ENCODE peak calls at places on chromosomes 4 and X, in six cellular contexts. Z is A549, N is ovary, D is transverse colon, A is IMR-90, O is uterus. G is an unnamed sample.

GRCh38 chr4:25291158-25291733 is 21.3 kb upstream of the ZCCHC4 start:
- DNase-seq in Z (no peak), O (no peak), N (no peak), D (no peak), A (no peak), G (no peak)

GRCh38 chr4:76723916-76724315 is 174.0 kb downstream of the SOWAHB start:
- DNase-seq in D (no peak), A (peak; percentile 91), O (no peak), Z (no peak), N (no peak), G (no peak)

GRCh38 chrX:21004835-21005234 is 369.4 kb upstream of the CNKSR2 start:
- DNase-seq in N (no peak), A (no peak), Z (peak; percentile 19), O (no peak), D (no peak), G (no peak)

GRCh38 chr4:153084939-153085630 is 119.2 kb upstream of the TRIM2 start:
- DNase-seq in Z (peak; percentile 43), A (peak; percentile 60), N (peak; percentile 67), O (peak; percentile 55), D (peak; percentile 80), G (peak; percentile 82)

GRCh38 chrX:6545712-6546111 is 10.8 kb upstream of the VCX3A start:
- DNase-seq in N (no peak), Z (no peak), O (no peak), A (no peak), D (no peak), G (no peak)

GRCh38 chr4:101346312-101346561 is 1.1 kb downstream of the PPP3CA start:
- DNase-seq in A (no peak), O (no peak), Z (no peak), D (no peak), N (no peak), G (no peak)

GRCh38 chr4:185534534-185534849 is 815 bp downstream of the PDLIM3 start:
- DNase-seq in A (no peak), D (no peak), N (no peak), Z (no peak), O (no peak), G (no peak)

GRCh38 chr4:129929052-129929451 is 833.1 kb downstream of the C4orf33 start:
- DNase-seq in O (no peak), A (no peak), D (no peak), Z (no peak), N (no peak), G (no peak)

GRCh38 chr4:145839151-145839550 is 99.5 kb downstream of the ZNF827 start:
- DNase-seq in Z (no peak), N (no peak), D (no peak), O (no peak), A (peak; percentile 34), G (no peak)

GRCh38 chrX:45769919-45770582 is 569.4 kb upstream of the DIPK2B start:
- DNase-seq in D (peak; percentile 71), O (peak; percentile 83), A (peak; percentile 91), Z (peak; percentile 74), N (peak; percentile 76), G (peak; percentile 56)

GRCh38 chr4:109816082-109816442 is 500 bp downstream of the GAR1 start:
- DNase-seq in D (peak; percentile 26), Z (no peak), A (no peak), O (no peak), N (no peak), G (peak; percentile 26)

GRCh38 chr4:185467101-185467500 is 4.4 kb downstream of the CCDC110 start:
- DNase-seq in D (no peak), O (no peak), A (peak; percentile 57), Z (no peak), N (no peak), G (no peak)

GRCh38 chr4:159547645-159548308 is 444.9 kb downstream of the RAPGEF2 start:
- DNase-seq in D (no peak), Z (no peak), A (no peak), N (no peak), O (no peak), G (no peak)

GRCh38 chr4:76235407-76235806 is 16.1 kb upstream of the FAM47E start:
- DNase-seq in O (no peak), Z (no peak), A (no peak), N (no peak), D (no peak), G (no peak)

GRCh38 chr4:176425035-176425434 is 105.3 kb downstream of the SPCS3 start:
- DNase-seq in Z (no peak), O (no peak), N (no peak), A (peak; percentile 24), D (no peak), G (no peak)

GRCh38 chr4:155673453-155673979 is 6.9 kb downstream of the GUCY1A1 start:
- DNase-seq in N (no peak), O (no peak), D (no peak), Z (no peak), A (no peak), G (no peak)

GRCh38 chrX:117196481-117196880 is 733.7 kb upstream of the CT83 start:
- DNase-seq in Z (no peak), A (no peak), O (no peak), N (no peak), D (no peak), G (no peak)

GRCh38 chr4:182809417-182810102 is 107.6 kb downstream of the DCTD start:
- DNase-seq in N (no peak), O (no peak), A (no peak), D (no peak), Z (no peak), G (no peak)

GRCh38 chr4:498328-498919 is 532 bp downstream of the ZNF721 start:
- DNase-seq in Z (no peak), A (no peak), D (no peak), O (no peak), N (no peak), G (no peak)

GRCh38 chr4:23878912-23879732 is 10.7 kb downstream of the PPARGC1A start:
- DNase-seq in D (no peak), Z (no peak), O (no peak), N (no peak), A (peak; percentile 28), G (no peak)

GRCh38 chr4:96786306-96786705 is 946.4 kb downstream of the PDHA2 start:
- DNase-seq in Z (no peak), O (no peak), N (no peak), A (no peak), D (no peak), G (no peak)

GRCh38 chr4:47899639-47900038 is 14.7 kb downstream of the NFXL1 start:
- DNase-seq in O (no peak), D (no peak), A (no peak), N (no peak), Z (no peak), G (no peak)
- H3K4me3 ChIP-seq in O (no peak overlapping the region), D (no peak overlapping the region), A (no peak overlapping the region), N (no peak overlapping the region), Z (no peak overlapping the region), G (no peak overlapping the region)

GRCh38 chr4:123562994-123563745 is 166.6 kb downstream of the SPRY1 start:
- DNase-seq in Z (no peak), N (no peak), D (no peak), O (no peak), A (peak; percentile 34), G (no peak)
- TF ChIP-seq POLR2A in Z (no peak), N (no peak), D (no peak), O (no peak), A (no peak), G (no peak)

GRCh38 chrX:24027086-24027485 is at the start of gene KLHL15:
- DNase-seq in A (no peak), Z (no peak), D (no peak), O (no peak), N (no peak), G (no peak)
- H3K4me3 ChIP-seq in A (peak within 1 kb of the TSS; percentile 85), Z (peak within 1 kb of the TSS; percentile 95), D (peak within 1 kb of the TSS; percentile 91), O (peak within 1 kb of the TSS; percentile 74), N (peak within 1 kb of the TSS; percentile 65), G (peak within 1 kb of the TSS; percentile 68)

GRCh38 chr4:177441803-177442622 is at the start of gene AGA:
- DNase-seq in D (peak; percentile 98), O (peak; percentile 96), A (peak; percentile 93), N (peak; percentile 98), Z (peak; percentile 85), G (peak; percentile 97)
- TF ChIP-seq POLR2A in D (peak; percentile 86), O (peak; percentile 59), A (peak; percentile 74), N (peak; percentile 42), Z (peak; percentile 63), G (no peak)

GRCh38 chrX:776529-777230 is 146.1 kb downstream of the SHOX start:
- DNase-seq in O (no peak), Z (no peak), N (no peak), D (no peak), A (no peak), G (peak; percentile 28)
- H3K4me3 ChIP-seq in O (no peak overlapping the region), Z (no peak overlapping the region), N (no peak overlapping the region), D (no peak overlapping the region), A (no peak overlapping the region), G (no peak overlapping the region)

GRCh38 chrX:129790808-129791207 is 11.1 kb downstream of the SASH3 start:
- DNase-seq in N (no peak), A (no peak), Z (no peak), D (no peak), O (no peak), G (no peak)
- TF ChIP-seq POLR2A in N (no peak), A (no peak), Z (no peak), D (no peak), O (no peak), G (no peak)

DNA sequence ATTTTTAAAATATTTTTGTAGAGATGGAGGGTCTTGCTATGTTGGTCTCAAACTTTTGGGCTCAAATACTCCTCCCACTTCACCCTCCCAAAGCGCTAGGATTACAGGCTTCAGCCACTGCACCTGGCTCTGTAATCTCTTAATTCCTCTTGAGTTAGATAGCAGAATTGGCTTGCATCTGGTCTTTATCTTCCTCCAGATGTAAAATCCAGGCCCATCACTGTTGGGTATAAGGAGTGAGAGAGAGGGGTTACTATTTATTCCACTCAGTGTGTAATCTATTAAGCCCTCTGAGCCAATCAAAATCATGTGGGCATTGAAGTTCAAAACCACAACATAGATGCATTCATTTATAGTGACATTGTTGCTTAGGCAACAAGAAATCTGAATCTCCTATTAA is 33.9 kb downstream of the ANK2 start:
- DNase-seq in O (no peak), A (no peak), N (no peak), Z (no peak), D (no peak), G (no peak)
- H3K4me3 ChIP-seq in O (no peak overlapping the region), A (no peak overlapping the region), N (no peak overlapping the region), Z (no peak overlapping the region), D (no peak overlapping the region), G (no peak overlapping the region)

G was measured in stomach.